ENCODE peak calls at places on chromosomes 11 and 22, in four cellular contexts. One of them, this sample, is unnamed.

GRCh38 chr22:39133871-39134270 is 18.6 kb downstream of the CBX7 start:
- DNase-seq in putamen: no peak
- DNase-seq in dermis microvascular lymphatic vessel endothelial cell: no peak
- DNase-seq in KBM-7: no peak
- DNase-seq in this sample: no peak

GRCh38 chr11:4095509-4096230 is 1.1 kb downstream of the RRM1 start:
- DNase-seq in putamen: no peak
- DNase-seq in dermis microvascular lymphatic vessel endothelial cell: no peak
- DNase-seq in KBM-7: peak
- DNase-seq in this sample: peak

GRCh38 chr11:30424336-30424735 is 101.4 kb downstream of the ARL14EP start:
- DNase-seq in putamen: no peak
- DNase-seq in dermis microvascular lymphatic vessel endothelial cell: no peak
- DNase-seq in KBM-7: no peak
- DNase-seq in this sample: no peak

GRCh38 chr11:64745523-64746328 is 1.8 kb upstream of the RASGRP2 start:
- DNase-seq in putamen: no peak
- DNase-seq in dermis microvascular lymphatic vessel endothelial cell: peak
- DNase-seq in KBM-7: peak
- DNase-seq in this sample: peak

GRCh38 chr11:58742140-58742539 is 10.4 kb upstream of the GLYAT start:
- DNase-seq in putamen: no peak
- DNase-seq in dermis microvascular lymphatic vessel endothelial cell: no peak
- DNase-seq in KBM-7: no peak
- DNase-seq in this sample: no peak

GRCh38 chr22:42697542-42698013 is 23.1 kb downstream of the A4GALT start:
- DNase-seq in putamen: no peak
- DNase-seq in dermis microvascular lymphatic vessel endothelial cell: peak
- DNase-seq in KBM-7: no peak
- DNase-seq in this sample: no peak

GRCh38 chr11:76790251-76790650 is 7.1 kb downstream of the TSKU start:
- DNase-seq in putamen: no peak
- DNase-seq in dermis microvascular lymphatic vessel endothelial cell: no peak
- DNase-seq in KBM-7: no peak
- DNase-seq in this sample: no peak

GRCh38 chr22:39519681-39520053 is 695 bp upstream of the ATF4 start:
- DNase-seq in putamen: no peak
- DNase-seq in dermis microvascular lymphatic vessel endothelial cell: no peak
- DNase-seq in KBM-7: no peak
- DNase-seq in this sample: no peak

GRCh38 chr22:25909988-25910387 is 168.0 kb downstream of the MYO18B start:
- DNase-seq in putamen: no peak
- DNase-seq in dermis microvascular lymphatic vessel endothelial cell: no peak
- DNase-seq in KBM-7: no peak
- DNase-seq in this sample: no peak